ENCODE peak calls at places on chromosome 2, in seven cellular contexts. H is progenitor cell of endocrine pancreas, E is cardiac fibroblast, Z is adrenal gland, L is Caco-2, Y is MCF 10A, P is Calu3. I is an unnamed sample.

GRCh38 chr2:25293958-25294513 is 47.7 kb downstream of the DNMT3A start:
- DNase-seq in H (no peak), E (no peak), Z (no peak), L (no peak), Y (no peak), P (no peak), I (no peak)

GRCh38 chr2:109069430-109070194 is 59.4 kb upstream of the SH3RF3 start:
- DNase-seq in H (no peak), E (no peak), Z (no peak), L (peak), Y (peak), P (no peak), I (no peak)

GRCh38 chr2:70450641-70451250 is 102.9 kb downstream of the TGFA start:
- DNase-seq in H (no peak), E (no peak), Z (no peak), L (no peak), Y (no peak), P (peak), I (peak)

GRCh38 chr2:232207174-232207573 is 171.4 kb upstream of the ALPP start:
- DNase-seq in H (no peak), E (no peak), Z (no peak), L (no peak), Y (no peak), P (no peak), I (no peak)

GRCh38 chr2:54942373-54942772 is 107.9 kb downstream of the RTN4 start:
- DNase-seq in H (no peak), E (no peak), Z (no peak), L (no peak), Y (no peak), P (no peak), I (no peak)

GRCh38 chr2:127143851-127144782 is 37.2 kb upstream of the BIN1 start:
- DNase-seq in H (no peak), E (peak), Z (no peak), L (no peak), Y (peak), P (no peak), I (no peak)

GRCh38 chr2:200305797-200306718 is at the start of gene SPATS2L:
- DNase-seq in H (peak), E (peak), Z (peak), L (peak), Y (peak), P (peak), I (peak)

GRCh38 chr2:232365621-232366321 is 12.8 kb upstream of the ALPP start:
- DNase-seq in H (no peak), E (peak), Z (no peak), L (peak), Y (peak), P (peak), I (no peak)

GRCh38 chr2:194867328-194867727 is 789.7 kb upstream of the SLC39A10 start:
- DNase-seq in H (no peak), E (peak), Z (no peak), L (no peak), Y (peak), P (peak), I (no peak)

DNA sequence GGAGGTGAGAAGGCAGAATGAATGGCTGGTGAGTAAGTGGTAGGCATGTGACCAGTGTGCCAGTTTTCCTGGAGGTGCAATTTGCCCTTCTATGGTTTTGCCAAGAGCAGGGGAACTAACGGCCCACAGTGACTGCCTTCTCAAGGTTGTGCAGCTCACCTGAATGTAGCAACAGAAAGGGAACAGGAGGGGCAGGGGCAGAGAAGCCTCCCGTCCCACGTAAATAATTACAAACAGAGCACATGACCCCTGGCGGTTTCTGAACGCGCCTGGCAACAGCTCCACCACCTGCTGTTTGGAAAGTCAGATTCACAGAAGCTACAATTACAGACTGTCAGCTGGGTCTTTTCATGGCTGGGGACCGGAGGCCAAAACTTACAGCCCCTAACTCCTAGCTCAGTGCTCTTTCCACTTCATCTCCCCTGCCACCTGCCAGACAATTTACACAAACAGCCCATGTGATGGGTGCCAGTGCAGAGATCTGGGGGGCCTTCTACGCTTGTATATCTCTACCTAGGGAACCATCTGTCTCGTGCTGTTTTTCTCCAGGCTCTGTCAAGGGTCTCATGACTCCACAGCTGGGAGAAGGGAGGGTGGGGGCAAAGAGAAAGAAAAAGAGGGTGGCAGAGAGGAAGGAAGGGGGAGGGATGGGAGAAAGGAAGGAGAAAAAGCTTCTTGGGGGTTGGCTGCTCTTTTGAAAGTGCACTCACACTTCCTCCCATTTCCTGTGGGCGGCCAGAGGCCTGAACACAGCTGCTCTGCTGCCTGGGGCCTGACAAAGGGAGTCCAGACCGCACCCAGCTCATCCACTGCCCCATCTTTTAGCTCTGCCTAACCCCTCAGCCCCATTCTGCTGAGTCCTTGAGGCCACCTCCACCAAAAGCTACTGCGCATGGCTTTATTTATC is 69.5 kb downstream of the POLR1A start:
- DNase-seq in H (peak), E (peak), Z (peak), L (no peak), Y (peak), P (no peak), I (no peak)
- TF ChIP-seq CTCF in H (peak), E (peak), Z (peak), L (no peak), Y (no peak), P (no peak), I (no peak)

GRCh38 chr2:12560618-12561017 is 156.1 kb upstream of the TRIB2 start:
- DNase-seq in H (no peak), E (no peak), Z (no peak), L (no peak), Y (no peak), P (no peak), I (no peak)
- TF ChIP-seq CTCF in H (no peak), E (no peak), Z (no peak), L (no peak), Y (no peak), P (no peak), I (no peak)

GRCh38 chr2:238424313-238424700 is 2.4 kb upstream of the ASB1 start:
- DNase-seq in H (no peak), E (peak), Z (no peak), L (no peak), Y (no peak), P (no peak), I (no peak)

GRCh38 chr2:238425505-238425978 is 1.2 kb upstream of the ASB1 start:
- DNase-seq in H (no peak), E (no peak), Z (no peak), L (no peak), Y (no peak), P (no peak), I (no peak)

GRCh38 chr2:238427435-238428162 is 872 bp downstream of the ASB1 start:
- DNase-seq in H (no peak), E (peak), Z (no peak), L (no peak), Y (no peak), P (no peak), I (no peak)

GRCh38 chr2:238426568-238427434 is at the start of gene ASB1:
- DNase-seq in H (peak), E (peak), Z (peak), L (peak), Y (peak), P (peak), I (peak)

DNA sequence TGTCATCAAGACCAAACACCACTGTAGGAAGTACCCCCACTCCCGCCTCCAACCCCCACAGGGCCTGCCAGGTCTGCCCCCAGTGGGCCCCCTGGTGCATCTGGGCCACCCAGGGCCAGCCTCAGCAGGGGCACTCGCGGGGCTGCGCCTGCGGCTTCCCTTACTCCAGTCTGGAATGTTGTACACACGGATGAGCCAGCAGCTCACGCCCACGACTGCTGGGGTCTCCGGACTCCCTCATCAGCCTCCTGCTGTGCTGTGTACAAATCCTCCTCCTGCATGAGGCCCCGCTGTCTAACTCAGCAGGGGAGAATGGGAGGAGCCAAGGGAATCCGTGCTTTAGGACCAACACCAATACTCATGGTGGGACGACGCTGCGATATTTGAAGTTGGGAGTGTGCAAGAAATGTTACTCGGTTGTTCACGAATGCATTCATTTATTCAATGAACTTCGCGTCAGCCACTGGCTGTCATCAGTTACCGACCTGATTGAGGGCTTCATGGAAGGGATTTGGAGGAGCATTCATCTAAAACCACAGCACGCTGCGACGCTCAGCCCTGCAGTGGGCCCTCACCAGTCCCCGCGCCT is 654 bp upstream of the ASB1 start:
- DNase-seq in H (no peak), E (peak), Z (no peak), L (no peak), Y (no peak), P (no peak), I (no peak)
- TF ChIP-seq CTCF in H (no peak), E (no peak), Z (no peak), L (no peak), Y (no peak), P (no peak), I (no peak)

DNA sequence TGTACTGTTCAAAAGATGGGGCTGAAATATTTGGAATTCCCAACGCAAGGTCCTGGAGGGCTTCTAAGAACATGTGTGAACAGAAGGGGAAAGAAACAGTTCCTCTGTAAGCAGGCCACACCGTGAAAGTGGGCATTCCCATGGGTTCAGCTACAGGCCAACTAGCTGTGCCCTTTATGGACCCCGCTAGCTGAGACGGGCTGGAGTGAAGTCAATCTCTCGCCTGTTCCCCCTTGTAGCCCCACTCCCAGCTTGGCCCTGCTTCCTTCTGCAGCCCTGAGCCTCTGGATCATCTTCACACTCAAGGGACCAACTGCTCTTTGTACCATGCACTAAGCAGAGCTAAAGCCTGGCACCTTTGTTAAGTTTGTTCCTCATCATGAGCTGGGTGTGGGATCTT is 55.4 kb downstream of the POLR1A start:
- DNase-seq in H (no peak), E (no peak), Z (no peak), L (peak), Y (no peak), P (no peak), I (no peak)
- TF ChIP-seq CTCF in H (no peak), E (no peak), Z (no peak), L (no peak), Y (no peak), P (no peak), I (no peak)

GRCh38 chr2:28413152-28413895 is 20.7 kb downstream of the FOSL2 start:
- DNase-seq in H (no peak), E (no peak), Z (no peak), L (no peak), Y (no peak), P (no peak), I (no peak)
- TF ChIP-seq CTCF in H (no peak), E (no peak), Z (peak), L (no peak), Y (no peak), P (no peak), I (no peak)

DNA sequence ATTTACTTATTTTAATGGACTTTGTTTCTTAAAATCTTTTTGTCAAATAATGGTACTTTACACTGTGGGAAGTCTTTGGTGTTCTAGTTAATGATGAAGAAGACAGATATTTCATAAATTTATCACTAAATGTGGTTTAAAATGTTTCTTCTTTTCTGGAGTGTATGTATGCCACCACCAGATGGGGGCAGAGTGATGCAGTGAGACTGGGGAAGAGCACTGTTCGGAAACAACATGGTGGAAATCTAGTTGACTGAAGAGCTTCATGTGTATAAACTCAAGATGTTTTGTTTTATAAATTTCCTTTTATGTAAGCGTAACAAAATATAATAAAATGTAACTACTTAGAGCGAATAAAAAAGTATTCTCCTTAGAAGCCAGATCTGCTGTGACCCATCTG is 195.1 kb downstream of the KCNE4 start:
- DNase-seq in H (no peak), E (peak), Z (no peak), L (no peak), Y (peak), P (peak), I (no peak)
- TF ChIP-seq CTCF in H (peak), E (peak), Z (peak), L (peak), Y (peak), P (no peak), I (no peak)